ENCODE peak calls at places on chromosomes 3 and 15, in five cellular contexts. O is CD8-positive, alpha-beta T cell; R is pancreas; S is adrenal gland; G is sigmoid colon. L is an unnamed sample. For H3K27me3, the result is how much of the 10 kb centered on the place peaks cover.

GRCh38 chr15:54609152-54609551 is 587.6 kb downstream of the RSL24D1 start:
- DNase-seq in O (no peak), R (no peak), S (no peak), G (no peak), L (no peak)

GRCh38 chr3:127669541-127670228 is 3.1 kb upstream of the ABTB1 start:
- DNase-seq in O (no peak), R (no peak), S (no peak), G (peak), L (no peak)

GRCh38 chr15:56919708-56920637 is 1.5 kb downstream of the TCF12 start:
- DNase-seq in O (peak), R (no peak), S (peak), G (peak), L (no peak)

GRCh38 chr15:81117581-81117980 is 16.5 kb upstream of the CFAP161 start:
- DNase-seq in O (no peak), R (no peak), S (no peak), G (no peak), L (no peak)

GRCh38 chr15:45441686-45442085 is 63.3 kb upstream of the GATM start:
- DNase-seq in O (no peak), R (no peak), S (no peak), G (no peak), L (no peak)

GRCh38 chr3:196518999-196519737 is 4.0 kb upstream of the SMCO1 start:
- DNase-seq in O (peak), R (no peak), S (peak), G (peak), L (no peak)

GRCh38 chr3:112293368-112294321 is at the start of gene SLC9C1:
- DNase-seq in O (no peak), R (peak), S (peak), G (no peak), L (no peak)

GRCh38 chr15:68389936-68390790 is 41.8 kb downstream of the ITGA11 start:
- DNase-seq in O (no peak), R (no peak), S (peak), G (peak), L (peak)

GRCh38 chr15:64782751-64783150 is 7.4 kb upstream of the RBPMS2 start:
- DNase-seq in O (no peak), R (no peak), S (no peak), G (no peak), L (no peak)

GRCh38 chr3:187403768-187404270 is 35.6 kb downstream of the RTP4 start:
- DNase-seq in O (no peak), R (no peak), S (no peak), G (no peak), L (no peak)

GRCh38 chr3:134211797-134212196 is 38.9 kb downstream of the RYK start:
- DNase-seq in O (no peak), R (no peak), S (no peak), G (no peak), L (no peak)

GRCh38 chr3:39433642-39434041 is 27.1 kb downstream of the RPSA start:
- DNase-seq in O (no peak), R (peak), S (no peak), G (no peak), L (no peak)

GRCh38 chr15:67188551-67189218 is 65.8 kb downstream of the AAGAB start:
- DNase-seq in O (no peak), R (no peak), S (no peak), G (peak), L (no peak)

GRCh38 chr15:100249096-100249815 is 92.5 kb downstream of the ADAMTS17 start:
- DNase-seq in O (no peak), R (peak), S (peak), G (no peak), L (no peak)

GRCh38 chr15:34039506-34040123 is 611 bp upstream of the AVEN start:
- DNase-seq in O (no peak), R (no peak), S (no peak), G (no peak), L (peak)

GRCh38 chr3:152359385-152360248 is 90.9 kb downstream of the MBNL1 start:
- DNase-seq in O (no peak), R (no peak), S (no peak), G (no peak), L (no peak)

GRCh38 chr3:193134895-193135294 is 106.1 kb upstream of the PLAAT1 start:
- DNase-seq in O (no peak), R (no peak), S (no peak), G (no peak), L (no peak)

GRCh38 chr3:167750273-167750971 is 14.9 kb downstream of the SERPINI1 start:
- DNase-seq in O (no peak), R (no peak), S (no peak), G (no peak), L (peak)

GRCh38 chr3:97720417-97720816 is 44.1 kb upstream of the ARL6 start:
- DNase-seq in O (no peak), R (no peak), S (no peak), G (no peak), L (no peak)

GRCh38 chr3:57659810-57660439 is 33.0 kb downstream of the DENND6A start:
- DNase-seq in O (no peak), R (no peak), S (no peak), G (no peak), L (no peak)

GRCh38 chr3:34323517-34323916 is 525.1 kb downstream of the PDCD6IP start:
- DNase-seq in O (no peak), R (no peak), S (no peak), G (no peak), L (peak)

DNA sequence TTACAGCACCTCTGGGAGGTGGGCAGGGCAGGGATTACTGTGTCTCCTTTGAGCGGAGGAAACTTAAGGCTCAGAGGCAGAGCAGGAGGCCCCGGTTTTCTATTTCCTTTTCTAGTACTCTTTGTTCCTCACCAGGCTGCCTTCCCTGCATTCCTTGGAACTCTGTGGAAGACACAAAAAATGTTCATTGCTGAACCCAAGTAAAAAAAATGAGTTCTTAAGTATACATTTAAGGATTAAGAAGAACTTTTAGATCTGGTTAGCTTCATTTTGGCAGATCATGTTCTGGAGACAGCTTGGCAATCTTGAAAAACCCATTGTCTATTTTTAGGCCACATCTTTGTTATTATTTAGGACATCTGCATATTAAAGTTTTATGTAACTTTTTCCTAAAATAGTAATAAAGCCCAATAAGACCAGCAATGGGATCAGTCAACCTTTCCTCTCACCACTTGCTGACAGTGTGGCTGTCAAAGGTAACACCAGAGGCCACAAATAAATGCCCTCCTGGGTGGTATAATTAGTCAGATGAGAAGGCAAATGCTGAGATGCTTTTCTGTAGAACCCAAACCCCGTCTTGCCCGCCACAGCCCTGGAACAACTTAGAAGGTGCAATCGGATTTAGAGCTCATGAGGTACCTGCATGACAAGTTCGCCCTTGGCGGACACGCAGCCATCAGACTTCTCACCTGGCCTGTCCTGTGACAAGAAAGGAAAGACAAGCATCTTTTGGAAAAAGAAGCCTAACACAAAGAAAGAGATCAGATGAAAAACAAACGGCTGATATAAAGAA is 97.2 kb downstream of the DGKG start:
- DNase-seq in O (no peak), R (no peak), S (no peak), G (no peak), L (no peak)
- H3K27me3 ChIP-seq in O (under half), R (under half), S (under half), G (under half), L (under half)

GRCh38 chr3:9249273-9250192 is at the start of gene SRGAP3:
- DNase-seq in O (peak), R (peak), S (peak), G (peak), L (peak)
- TF ChIP-seq CTCF in O (peak), R (no peak), S (peak), G (peak), L (peak)

DNA sequence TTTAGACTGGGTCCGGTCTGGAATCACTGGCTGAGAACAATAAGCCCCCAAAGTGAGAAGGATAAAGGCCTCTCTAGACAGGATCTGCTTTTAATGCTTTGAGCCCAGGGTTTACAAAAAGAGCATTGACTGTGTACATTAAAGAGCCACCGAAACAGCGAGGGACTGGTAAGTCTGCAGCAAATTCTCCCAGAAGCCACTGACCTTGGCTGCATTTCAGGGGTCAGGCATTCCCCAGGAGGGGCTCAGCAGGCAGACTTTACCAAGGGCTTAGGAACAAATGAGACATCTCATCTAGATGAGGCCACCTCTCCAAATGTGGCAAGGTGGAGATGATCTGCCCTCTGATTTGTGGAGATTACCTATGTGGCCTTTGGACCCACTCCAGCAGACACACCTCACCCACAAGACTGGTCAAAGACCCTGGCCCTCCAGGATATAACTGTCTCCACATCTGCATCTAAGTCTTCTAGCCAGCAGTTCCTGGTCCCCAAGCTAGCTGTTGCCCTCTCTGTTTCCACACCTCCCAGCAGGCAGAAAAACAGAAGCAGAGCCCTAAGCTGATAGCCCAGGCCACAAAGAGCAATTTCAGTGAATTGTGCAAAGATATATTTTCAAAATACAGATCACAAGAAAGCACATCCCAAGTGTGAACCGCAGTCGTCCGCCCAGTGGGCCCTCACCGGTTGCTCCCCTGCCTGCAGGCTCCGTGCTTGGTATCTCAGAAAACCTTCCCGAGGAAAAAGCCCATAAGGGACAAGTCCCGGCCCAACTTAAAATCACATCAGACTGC is 2.7 kb downstream of the TNIK start:
- DNase-seq in O (no peak), R (no peak), S (no peak), G (no peak), L (no peak)
- H3K4me3 ChIP-seq in O (peak), R (peak), S (no peak), G (peak), L (peak)

GRCh38 chr15:42034628-42035177 is 13.9 kb upstream of the PLA2G4E start:
- DNase-seq in O (no peak), R (no peak), S (no peak), G (no peak), L (no peak)

GRCh38 chr15:42032376-42033213 is 11.8 kb upstream of the PLA2G4E start:
- DNase-seq in O (no peak), R (no peak), S (no peak), G (no peak), L (no peak)

GRCh38 chr15:42027521-42027920 is 6.7 kb upstream of the PLA2G4E start:
- DNase-seq in O (no peak), R (no peak), S (no peak), G (no peak), L (no peak)

GRCh38 chr15:42033214-42033873 is 12.5 kb upstream of the PLA2G4E start:
- DNase-seq in O (no peak), R (no peak), S (no peak), G (no peak), L (no peak)

DNA sequence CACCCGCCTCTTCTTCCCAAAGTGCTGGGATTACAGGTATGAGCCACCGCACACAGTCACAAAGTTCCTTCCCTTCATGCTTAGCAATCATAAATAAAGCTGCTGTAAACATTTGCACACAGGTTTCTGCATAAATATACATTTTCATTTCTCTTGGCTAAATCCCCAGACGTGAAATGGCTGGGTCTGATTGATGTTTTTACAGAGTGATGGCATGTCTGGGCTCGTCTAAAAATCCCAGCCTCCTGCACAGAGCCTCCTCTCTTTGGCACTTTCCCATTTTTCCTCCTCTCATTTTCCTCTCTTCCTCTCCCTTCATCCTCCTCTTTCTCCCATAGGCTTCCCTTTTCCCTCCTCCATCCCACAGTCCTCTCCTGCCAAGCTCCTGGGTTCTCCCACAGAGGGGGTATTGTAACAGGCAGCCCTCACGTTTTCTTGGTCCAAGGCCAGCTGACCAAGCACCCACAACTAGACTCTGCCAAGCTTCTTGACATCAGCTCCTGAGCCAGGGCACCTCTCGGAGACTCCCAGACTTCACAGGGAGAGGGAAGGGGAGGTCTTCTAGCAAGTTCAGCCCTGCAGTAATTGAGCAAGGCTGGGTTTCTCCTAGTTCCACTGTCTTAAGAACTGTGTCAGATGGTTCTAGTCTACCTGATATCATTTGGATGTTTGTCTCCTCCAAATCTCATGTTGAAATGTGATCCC is 10.5 kb upstream of the PLA2G4E start:
- DNase-seq in O (no peak), R (no peak), S (no peak), G (no peak), L (no peak)
- H3K27me3 ChIP-seq in O (under half), R (under half), S (under half), G (under half), L (under half)

GRCh38 chr3:178916223-178916622 is 155.4 kb downstream of the ZMAT3 start:
- DNase-seq in O (no peak), R (no peak), S (no peak), G (no peak), L (no peak)

DNA sequence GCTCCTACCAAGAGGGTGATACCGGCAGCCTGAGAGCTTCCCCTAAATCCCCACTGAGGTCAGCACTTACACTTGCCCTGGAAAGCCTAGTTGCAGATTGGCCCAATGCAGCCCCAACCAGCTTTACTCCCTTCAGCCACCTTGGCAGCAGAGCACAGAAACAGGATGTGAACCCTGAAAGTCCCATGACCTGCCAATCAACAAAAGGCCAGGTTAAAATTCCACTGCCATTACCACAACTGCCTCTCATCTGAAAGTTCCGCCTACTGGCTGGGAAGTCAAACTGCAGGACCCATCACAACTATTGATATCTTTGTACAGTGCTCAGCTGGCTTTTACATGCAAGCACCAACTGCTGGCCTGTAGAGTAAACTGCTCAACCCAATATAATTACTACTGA is 156.2 kb downstream of the ZMAT3 start:
- DNase-seq in O (no peak), R (no peak), S (no peak), G (no peak), L (no peak)
- TF ChIP-seq CTCF in O (no peak), R (no peak), S (no peak), G (no peak), L (no peak)

GRCh38 chr3:44648564-44649229 is at the start of gene ZNF35:
- DNase-seq in O (no peak), R (peak), S (peak), G (peak), L (peak)
- H3K4me3 ChIP-seq in O (peak), R (peak), S (peak), G (peak), L (peak)

DNA sequence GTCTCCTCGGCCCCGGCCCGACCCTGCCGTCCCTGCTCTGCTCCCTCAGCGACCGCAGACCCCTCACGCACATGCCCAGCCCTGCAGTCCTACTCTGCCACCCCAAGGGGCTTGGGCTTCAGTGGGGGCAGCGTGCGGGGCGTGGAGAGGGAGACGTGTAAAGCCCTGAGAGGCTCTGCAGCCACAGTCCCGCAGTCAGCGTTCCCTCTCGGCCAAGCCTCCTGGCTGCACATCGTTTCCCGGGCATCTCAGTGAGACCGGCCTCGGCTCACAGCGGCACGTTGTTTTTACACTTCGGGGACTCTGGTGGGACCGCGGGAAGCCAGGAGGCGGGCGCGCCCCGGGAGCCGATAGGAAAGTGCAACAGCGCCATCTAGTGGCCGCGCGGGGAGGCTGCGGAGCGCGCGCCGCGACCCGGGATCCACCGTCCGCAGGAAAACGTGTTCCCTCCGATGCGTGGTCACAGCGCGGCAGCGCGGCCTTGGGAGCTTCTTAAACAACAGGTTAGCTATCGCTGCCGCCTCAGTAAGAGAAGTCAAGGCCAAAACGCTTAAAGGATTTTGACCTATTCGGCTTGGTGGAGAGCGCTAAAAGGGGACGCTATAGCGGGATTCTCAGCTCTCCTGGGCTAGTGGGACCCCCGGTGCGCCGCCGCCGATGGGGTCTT is 226.8 kb upstream of the IGF1R start:
- DNase-seq in O (peak), R (peak), S (peak), G (peak), L (peak)
- H3K27me3 ChIP-seq in O (under half), R (under half), S (under half), G (under half), L (under half)

DNA sequence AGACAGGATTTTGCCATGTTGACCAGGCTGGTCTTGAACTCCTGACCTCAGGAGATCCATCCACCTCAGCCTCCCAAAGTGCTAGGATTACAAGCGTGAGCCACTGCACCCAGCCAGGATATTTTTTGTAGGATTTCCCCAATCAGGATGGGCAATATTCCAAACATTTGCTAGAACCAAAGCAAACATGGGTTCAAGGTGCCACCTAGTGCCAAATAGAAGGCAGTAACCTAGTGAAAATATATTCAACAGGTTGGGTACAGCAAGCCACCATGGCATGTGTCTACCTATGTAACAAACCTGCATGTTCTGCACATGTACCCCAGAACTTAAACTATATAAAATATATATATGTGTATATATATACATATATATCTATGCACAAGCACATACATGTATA is 185.9 kb upstream of the CADM2 start:
- DNase-seq in O (no peak), R (peak), S (no peak), G (no peak), L (no peak)
- TF ChIP-seq CTCF in O (no peak), R (no peak), S (peak), G (no peak), L (no peak)

L was measured in GM06990.